ENCODE peak calls at places on chromosome 18, in eight cellular contexts. R is fibroblast of the aortic adventitia; J is RWPE1; S is activated CD4-positive, alpha-beta T cell treated with anti-CD3 and anti-CD28 coated beads, Interleukin-2, amount 50 U/mL, for 48 hours; I is LNCaP clone FGC; W is fibroblast of pulmonary artery; Z is NCI-H524; Q is astrocyte of the spinal cord. G is an unnamed sample.

GRCh38 chr18:37393945-37394609 is 171.5 kb downstream of the CELF4 start:
- DNase-seq in S (no peak), I (no peak), J (peak; percentile 7), Q (peak; percentile 29), W (peak; percentile 88), Z (peak; percentile 92), R (peak; percentile 69), G (peak; percentile 85)

GRCh38 chr18:8626414-8627106 is 17.3 kb downstream of the RAB12 start:
- DNase-seq in Q (no peak), I (no peak), W (no peak), J (no peak), Z (no peak), S (no peak), R (no peak), G (no peak)

GRCh38 chr18:5393779-5394178 is 98.3 kb upstream of the ZBTB14 start:
- DNase-seq in R (peak; percentile 28), S (no peak), Z (no peak), J (no peak), Q (peak; percentile 59), W (peak; percentile 6), I (no peak), G (no peak)

GRCh38 chr18:57837917-57838548 is 34.9 kb upstream of the ATP8B1 start:
- DNase-seq in S (peak; percentile 64), Z (no peak), R (no peak), W (peak; percentile 55), J (no peak), Q (peak; percentile 8), I (no peak), G (no peak)

GRCh38 chr18:22169011-22169888 is at the start of gene GATA6:
- DNase-seq in R (peak; percentile 99), W (peak; percentile 99), S (peak; percentile 41), Q (peak; percentile 93), I (peak; percentile 85), Z (peak; percentile 88), J (peak; percentile 78), G (peak; percentile 80)

GRCh38 chr18:47254341-47254939 is 3.0 kb upstream of the SKOR2 start:
- DNase-seq in R (peak; percentile 50), I (no peak), W (peak; percentile 62), Q (peak; percentile 45), Z (no peak), J (no peak), S (peak; percentile 52), G (no peak)

GRCh38 chr18:12014091-12014490 is 32.8 kb downstream of the IMPA2 start:
- DNase-seq in Q (no peak), I (no peak), R (no peak), Z (no peak), S (no peak), W (no peak), J (no peak), G (no peak)

GRCh38 chr18:80247403-80247916 is at the start of gene PARD6G:
- DNase-seq in J (peak; percentile 84), Z (peak; percentile 71), I (no peak), S (peak; percentile 59), R (peak; percentile 54), Q (peak; percentile 56), W (peak; percentile 64), G (peak; percentile 89)

GRCh38 chr18:72942766-72943165 is 75.0 kb upstream of the NETO1 start:
- DNase-seq in I (no peak), Q (no peak), R (no peak), J (peak; percentile 27), S (no peak), Z (no peak), W (no peak), G (no peak)

GRCh38 chr18:58570360-58571064 is 58.4 kb downstream of the ALPK2 start:
- DNase-seq in Q (peak; percentile 23), W (no peak), R (no peak), J (no peak), I (no peak), S (no peak), Z (no peak), G (no peak)

GRCh38 chr18:43789234-43790000 is 512.1 kb upstream of the SYT4 start:
- DNase-seq in S (no peak), R (peak; percentile 62), J (no peak), W (peak; percentile 36), Z (peak; percentile 29), I (peak; percentile 78), Q (peak; percentile 45), G (no peak)

GRCh38 chr18:5107990-5108389 is 89.1 kb downstream of the AKAIN1 start:
- DNase-seq in S (no peak), W (no peak), Z (no peak), Q (no peak), J (no peak), I (no peak), R (no peak), G (no peak)

GRCh38 chr18:75124551-75124950 is 84.4 kb downstream of the PTGR3 start:
- DNase-seq in I (no peak), J (no peak), R (no peak), W (no peak), Q (no peak), S (no peak), Z (no peak), G (peak; percentile 33)

GRCh38 chr18:13353424-13353823 is 134.9 kb downstream of the LDLRAD4 start:
- DNase-seq in J (no peak), Q (no peak), R (no peak), I (no peak), W (no peak), S (no peak), Z (no peak), G (no peak)

G was measured in suprapubic skin.